ENCODE peak calls at places on chromosomes 1 and 21, in seven cellular contexts. X is hypothalamus; L is lung microvascular endothelial cell; R is CD8-positive, alpha-beta memory T cell; P is stomach; N is HTR-8/SVneo; C is right cardiac atrium. A is an unnamed sample.

GRCh38 chr1:3668585-3669300 is 16.4 kb downstream of the TP73 start:
- DNase-seq in P (peak), X (peak), C (peak), N (no peak), L (peak), R (no peak), A (no peak)

GRCh38 chr1:96978867-96979266 is 257.3 kb downstream of the PTBP2 start:
- DNase-seq in R (no peak), P (no peak), N (no peak), C (no peak), L (no peak), X (no peak), A (no peak)

GRCh38 chr1:227891955-227892871 is 55.5 kb downstream of the WNT9A start:
- DNase-seq in L (no peak), C (peak), N (peak), R (no peak), X (no peak), P (peak), A (no peak)

GRCh38 chr1:157198619-157199420 is 60.6 kb upstream of the ETV3 start:
- DNase-seq in L (no peak), P (no peak), C (no peak), N (no peak), R (no peak), X (no peak), A (no peak)

GRCh38 chr21:37072239-37072987 is 458 bp downstream of the PIGP start:
- DNase-seq in N (no peak), X (peak), L (no peak), P (peak), R (peak), C (peak), A (peak)

GRCh38 chr1:111593403-111594127 is 26.0 kb upstream of the RAP1A start:
- DNase-seq in L (peak), R (no peak), C (no peak), X (no peak), N (no peak), P (no peak), A (no peak)

GRCh38 chr1:94236630-94237290 is 624 bp downstream of the ARHGAP29 start:
- DNase-seq in N (no peak), X (peak), R (no peak), L (peak), P (peak), C (no peak), A (no peak)

GRCh38 chr1:247386695-247387094 is 29.3 kb upstream of the NLRP3 start:
- DNase-seq in R (no peak), X (no peak), L (no peak), P (no peak), N (no peak), C (no peak), A (peak)

GRCh38 chr1:47795102-47795501 is 202.1 kb downstream of the TRABD2B start:
- DNase-seq in C (no peak), P (no peak), N (no peak), X (no peak), L (no peak), R (no peak), A (no peak)

GRCh38 chr21:32520885-32521735 is 64.2 kb downstream of the TCP10L start:
- DNase-seq in C (peak), X (peak), L (peak), R (no peak), N (peak), P (peak), A (peak)

GRCh38 chr1:18951818-18952391 is 4.6 kb downstream of the IFFO2 start:
- DNase-seq in N (no peak), R (peak), C (no peak), L (peak), X (no peak), P (peak), A (no peak)

GRCh38 chr1:63874278-63874880 is 100.6 kb downstream of the ROR1 start:
- DNase-seq in C (no peak), L (no peak), X (no peak), R (no peak), P (no peak), N (no peak), A (peak)

GRCh38 chr1:39408641-39409054 is 82.8 kb upstream of the BMP8A start:
- DNase-seq in P (peak), X (peak), N (peak), C (peak), L (peak), R (peak), A (peak)

GRCh38 chr1:29145739-29146437 is 22.2 kb upstream of the TMEM200B start:
- DNase-seq in C (no peak), N (no peak), L (no peak), P (peak), X (no peak), R (no peak), A (peak)

GRCh38 chr1:39827201-39827600 is 38.5 kb upstream of the BMP8B start:
- DNase-seq in P (no peak), L (no peak), R (no peak), N (no peak), X (no peak), C (no peak), A (no peak)

GRCh38 chr1:87149166-87150065 is 179.3 kb upstream of the LMO4 start:
- DNase-seq in L (no peak), X (no peak), P (no peak), R (no peak), C (no peak), N (no peak), A (no peak)

GRCh38 chr1:226692067-226692792 is 46.9 kb downstream of the ITPKB start:
- DNase-seq in C (no peak), P (no peak), R (no peak), N (no peak), L (peak), X (no peak), A (no peak)

GRCh38 chr1:8016244-8017241 is 9.6 kb downstream of the ERRFI1 start:
- DNase-seq in L (no peak), N (no peak), P (no peak), R (no peak), C (no peak), X (no peak), A (no peak)

GRCh38 chr1:96967311-96967710 is 245.7 kb downstream of the PTBP2 start:
- DNase-seq in P (no peak), X (no peak), L (no peak), R (no peak), C (no peak), N (no peak), A (no peak)

GRCh38 chr1:209618756-209619420 is 33.3 kb downstream of the LAMB3 start:
- DNase-seq in X (no peak), R (no peak), L (no peak), C (peak), P (no peak), N (no peak), A (no peak)

A was measured in kidney glomerular epithelial cell.